ENCODE peak calls at places on chromosomes 6 and 20, in seven cellular contexts. One of them, this sample, is unnamed.

GRCh38 chr6:169965657-169966311 is 214.4 kb downstream of the ERMARD start:
- DNase-seq in NCI-H146: no peak
- DNase-seq in GM06990: no peak
- DNase-seq in hypothalamus: no peak
- DNase-seq in iPS-NIHi11: no peak
- DNase-seq in ACHN: no peak
- DNase-seq in iris pigment epithelial cell: no peak
- DNase-seq in this sample: no peak

GRCh38 chr6:107957165-107957908 is 671 bp downstream of the SEC63 start:
- DNase-seq in NCI-H146: peak
- DNase-seq in GM06990: peak
- DNase-seq in hypothalamus: peak
- DNase-seq in iPS-NIHi11: peak
- DNase-seq in ACHN: peak
- DNase-seq in iris pigment epithelial cell: peak
- DNase-seq in this sample: peak

GRCh38 chr6:95578106-95578410 is 723 bp downstream of the MANEA start:
- DNase-seq in NCI-H146: no peak
- DNase-seq in GM06990: no peak
- DNase-seq in hypothalamus: no peak
- DNase-seq in iPS-NIHi11: no peak
- DNase-seq in ACHN: no peak
- DNase-seq in iris pigment epithelial cell: peak
- DNase-seq in this sample: no peak

GRCh38 chr20:54122681-54123586 is 50.9 kb downstream of the CYP24A1 start:
- DNase-seq in NCI-H146: no peak
- DNase-seq in GM06990: no peak
- DNase-seq in hypothalamus: no peak
- DNase-seq in iPS-NIHi11: no peak
- DNase-seq in ACHN: no peak
- DNase-seq in iris pigment epithelial cell: no peak
- DNase-seq in this sample: no peak

GRCh38 chr6:135522975-135523692 is 25.6 kb upstream of the AHI1 start:
- DNase-seq in NCI-H146: peak
- DNase-seq in GM06990: no peak
- DNase-seq in hypothalamus: no peak
- DNase-seq in iPS-NIHi11: no peak
- DNase-seq in ACHN: no peak
- DNase-seq in iris pigment epithelial cell: peak
- DNase-seq in this sample: no peak

GRCh38 chr6:79470728-79471127 is 66.5 kb downstream of the LCA5 start:
- DNase-seq in NCI-H146: no peak
- DNase-seq in GM06990: no peak
- DNase-seq in hypothalamus: no peak
- DNase-seq in iPS-NIHi11: no peak
- DNase-seq in ACHN: no peak
- DNase-seq in iris pigment epithelial cell: no peak
- DNase-seq in this sample: no peak

GRCh38 chr6:151963001-151963400 is 155.5 kb downstream of the ESR1 start:
- DNase-seq in NCI-H146: no peak
- DNase-seq in GM06990: no peak
- DNase-seq in hypothalamus: no peak
- DNase-seq in iPS-NIHi11: no peak
- DNase-seq in ACHN: no peak
- DNase-seq in iris pigment epithelial cell: no peak
- DNase-seq in this sample: no peak

GRCh38 chr6:39753745-39754084 is 28.5 kb upstream of the KIF6 start:
- DNase-seq in NCI-H146: no peak
- DNase-seq in GM06990: no peak
- DNase-seq in hypothalamus: no peak
- DNase-seq in iPS-NIHi11: no peak
- DNase-seq in ACHN: no peak
- DNase-seq in iris pigment epithelial cell: no peak
- DNase-seq in this sample: no peak

GRCh38 chr6:102485480-102485879 is 1092.0 kb downstream of the GRIK2 start:
- DNase-seq in NCI-H146: no peak
- DNase-seq in GM06990: no peak
- DNase-seq in hypothalamus: no peak
- DNase-seq in iPS-NIHi11: no peak
- DNase-seq in ACHN: no peak
- DNase-seq in iris pigment epithelial cell: no peak
- DNase-seq in this sample: no peak

GRCh38 chr6:53513056-53513455 is 31.8 kb downstream of the GCLC start:
- DNase-seq in NCI-H146: no peak
- DNase-seq in GM06990: no peak
- DNase-seq in hypothalamus: no peak
- DNase-seq in iPS-NIHi11: no peak
- DNase-seq in ACHN: no peak
- DNase-seq in iris pigment epithelial cell: no peak
- DNase-seq in this sample: no peak

GRCh38 chr6:40903456-40903855 is 135.6 kb downstream of the UNC5CL start:
- DNase-seq in NCI-H146: no peak
- DNase-seq in GM06990: no peak
- DNase-seq in hypothalamus: no peak
- DNase-seq in iPS-NIHi11: no peak
- DNase-seq in ACHN: no peak
- DNase-seq in iris pigment epithelial cell: no peak
- DNase-seq in this sample: no peak

GRCh38 chr6:24522090-24522820 is 27.5 kb downstream of the ALDH5A1 start:
- DNase-seq in NCI-H146: peak
- DNase-seq in GM06990: peak
- DNase-seq in hypothalamus: no peak
- DNase-seq in iPS-NIHi11: no peak
- DNase-seq in ACHN: peak
- DNase-seq in iris pigment epithelial cell: peak
- DNase-seq in this sample: no peak

GRCh38 chr20:38609828-38610227 is 8.2 kb downstream of the ARHGAP40 start:
- DNase-seq in NCI-H146: no peak
- DNase-seq in GM06990: no peak
- DNase-seq in hypothalamus: no peak
- DNase-seq in iPS-NIHi11: no peak
- DNase-seq in ACHN: no peak
- DNase-seq in iris pigment epithelial cell: no peak
- DNase-seq in this sample: no peak

GRCh38 chr6:34486106-34486740 is 20.3 kb downstream of the PACSIN1 start:
- DNase-seq in NCI-H146: no peak
- DNase-seq in GM06990: no peak
- DNase-seq in hypothalamus: no peak
- DNase-seq in iPS-NIHi11: no peak
- DNase-seq in ACHN: no peak
- DNase-seq in iris pigment epithelial cell: no peak
- DNase-seq in this sample: no peak

GRCh38 chr6:31791324-31792089 is 4.0 kb downstream of the VARS1 start:
- DNase-seq in NCI-H146: peak
- DNase-seq in GM06990: no peak
- DNase-seq in hypothalamus: peak
- DNase-seq in iPS-NIHi11: peak
- DNase-seq in ACHN: peak
- DNase-seq in iris pigment epithelial cell: peak
- DNase-seq in this sample: peak

GRCh38 chr6:170208651-170209353 is 82.1 kb downstream of the DLL1 start:
- DNase-seq in NCI-H146: no peak
- DNase-seq in GM06990: no peak
- DNase-seq in hypothalamus: no peak
- DNase-seq in iPS-NIHi11: no peak
- DNase-seq in ACHN: no peak
- DNase-seq in iris pigment epithelial cell: no peak
- DNase-seq in this sample: no peak

GRCh38 chr20:60013296-60014142 is 55.3 kb downstream of the CDH26 start:
- DNase-seq in NCI-H146: no peak
- DNase-seq in GM06990: no peak
- DNase-seq in hypothalamus: no peak
- DNase-seq in iPS-NIHi11: no peak
- DNase-seq in ACHN: no peak
- DNase-seq in iris pigment epithelial cell: peak
- DNase-seq in this sample: no peak

GRCh38 chr6:69416739-69417138 is 380.1 kb downstream of the LMBRD1 start:
- DNase-seq in NCI-H146: no peak
- DNase-seq in GM06990: no peak
- DNase-seq in hypothalamus: no peak
- DNase-seq in iPS-NIHi11: peak
- DNase-seq in ACHN: peak
- DNase-seq in iris pigment epithelial cell: peak
- DNase-seq in this sample: no peak

GRCh38 chr6:10404799-10405524 is 9.9 kb downstream of the TFAP2A start:
- DNase-seq in NCI-H146: peak
- DNase-seq in GM06990: no peak
- DNase-seq in hypothalamus: no peak
- DNase-seq in iPS-NIHi11: no peak
- DNase-seq in ACHN: no peak
- DNase-seq in iris pigment epithelial cell: no peak
- DNase-seq in this sample: no peak

GRCh38 chr6:145875496-145876244 is 61.1 kb upstream of the FBXO30 start:
- DNase-seq in NCI-H146: no peak
- DNase-seq in GM06990: no peak
- DNase-seq in hypothalamus: no peak
- DNase-seq in iPS-NIHi11: no peak
- DNase-seq in ACHN: no peak
- DNase-seq in iris pigment epithelial cell: no peak
- DNase-seq in this sample: no peak

GRCh38 chr20:6818033-6818808 is 50.7 kb downstream of the BMP2 start:
- DNase-seq in NCI-H146: no peak
- DNase-seq in GM06990: no peak
- DNase-seq in hypothalamus: no peak
- DNase-seq in iPS-NIHi11: peak
- DNase-seq in ACHN: no peak
- DNase-seq in iris pigment epithelial cell: peak
- DNase-seq in this sample: no peak

GRCh38 chr6:3987576-3987975 is 91.4 kb downstream of the FAM217A start:
- DNase-seq in NCI-H146: no peak
- DNase-seq in GM06990: no peak
- DNase-seq in hypothalamus: no peak
- DNase-seq in iPS-NIHi11: no peak
- DNase-seq in ACHN: no peak
- DNase-seq in iris pigment epithelial cell: no peak
- DNase-seq in this sample: no peak

GRCh38 chr6:40555092-40555491 is 32.1 kb downstream of the LRFN2 start:
- DNase-seq in NCI-H146: no peak
- DNase-seq in GM06990: no peak
- DNase-seq in hypothalamus: no peak
- DNase-seq in iPS-NIHi11: no peak
- DNase-seq in ACHN: no peak
- DNase-seq in iris pigment epithelial cell: no peak
- DNase-seq in this sample: no peak

GRCh38 chr6:20709451-20709850 is 175.2 kb downstream of the CDKAL1 start:
- DNase-seq in NCI-H146: no peak
- DNase-seq in GM06990: no peak
- DNase-seq in hypothalamus: no peak
- DNase-seq in iPS-NIHi11: no peak
- DNase-seq in ACHN: no peak
- DNase-seq in iris pigment epithelial cell: peak
- DNase-seq in this sample: no peak

GRCh38 chr20:62697468-62697912 is 11.1 kb upstream of the NTSR1 start:
- DNase-seq in NCI-H146: no peak
- DNase-seq in GM06990: no peak
- DNase-seq in hypothalamus: peak
- DNase-seq in iPS-NIHi11: no peak
- DNase-seq in ACHN: no peak
- DNase-seq in iris pigment epithelial cell: no peak
- DNase-seq in this sample: peak

GRCh38 chr6:48069280-48069679 is 41.7 kb downstream of the PTCHD4 start:
- DNase-seq in NCI-H146: peak
- DNase-seq in GM06990: no peak
- DNase-seq in hypothalamus: peak
- DNase-seq in iPS-NIHi11: no peak
- DNase-seq in ACHN: no peak
- DNase-seq in iris pigment epithelial cell: no peak
- DNase-seq in this sample: no peak

GRCh38 chr6:17673543-17674254 is 33.0 kb downstream of the NUP153 start:
- DNase-seq in NCI-H146: no peak
- DNase-seq in GM06990: no peak
- DNase-seq in hypothalamus: no peak
- DNase-seq in iPS-NIHi11: no peak
- DNase-seq in ACHN: no peak
- DNase-seq in iris pigment epithelial cell: peak
- DNase-seq in this sample: no peak

GRCh38 chr6:132257561-132257960 is 143.7 kb downstream of the MOXD1 start:
- DNase-seq in NCI-H146: peak
- DNase-seq in GM06990: no peak
- DNase-seq in hypothalamus: no peak
- DNase-seq in iPS-NIHi11: no peak
- DNase-seq in ACHN: no peak
- DNase-seq in iris pigment epithelial cell: peak
- DNase-seq in this sample: no peak

GRCh38 chr6:43951063-43951755 is 176.0 kb downstream of the MRPL14 start:
- DNase-seq in NCI-H146: peak
- DNase-seq in GM06990: peak
- DNase-seq in hypothalamus: no peak
- DNase-seq in iPS-NIHi11: peak
- DNase-seq in ACHN: peak
- DNase-seq in iris pigment epithelial cell: peak
- DNase-seq in this sample: peak

GRCh38 chr6:138485005-138485545 is 14.2 kb downstream of the NHSL1 start:
- DNase-seq in NCI-H146: peak
- DNase-seq in GM06990: no peak
- DNase-seq in hypothalamus: no peak
- DNase-seq in iPS-NIHi11: peak
- DNase-seq in ACHN: no peak
- DNase-seq in iris pigment epithelial cell: peak
- DNase-seq in this sample: no peak

GRCh38 chr20:51065615-51066014 is 42.7 kb upstream of the KCNG1 start:
- DNase-seq in NCI-H146: no peak
- DNase-seq in GM06990: no peak
- DNase-seq in hypothalamus: no peak
- DNase-seq in iPS-NIHi11: no peak
- DNase-seq in ACHN: no peak
- DNase-seq in iris pigment epithelial cell: no peak
- DNase-seq in this sample: no peak

GRCh38 chr6:166618866-166619761 is 7.9 kb downstream of the RPS6KA2 start:
- DNase-seq in NCI-H146: no peak
- DNase-seq in GM06990: no peak
- DNase-seq in hypothalamus: no peak
- DNase-seq in iPS-NIHi11: no peak
- DNase-seq in ACHN: no peak
- DNase-seq in iris pigment epithelial cell: peak
- DNase-seq in this sample: no peak

GRCh38 chr6:54481096-54481495 is 172.9 kb downstream of the TINAG start:
- DNase-seq in NCI-H146: no peak
- DNase-seq in GM06990: no peak
- DNase-seq in hypothalamus: no peak
- DNase-seq in iPS-NIHi11: no peak
- DNase-seq in ACHN: no peak
- DNase-seq in iris pigment epithelial cell: no peak
- DNase-seq in this sample: no peak

This sample was measured in SW480.